ENCODE peak calls at places on chromosomes 16 and 17, in five cellular contexts. S is tibial nerve, O is AG10803, H is cardiac muscle cell, F is MCF 10A. R is an unnamed sample.

GRCh38 chr17:67993153-67993997 is 2.9 kb downstream of the C17orf58 start:
- DNase-seq in H (peak; percentile 91), S (peak; percentile 68), F (peak; percentile 78), O (peak; percentile 85), R (no peak)

GRCh38 chr17:68705331-68706166 is 104.4 kb upstream of the FAM20A start:
- DNase-seq in H (no peak), S (no peak), F (no peak), O (peak; percentile 98), R (no peak)

GRCh38 chr17:74011963-74012362 is 191.5 kb upstream of the RPL38 start:
- DNase-seq in O (peak; percentile 31), S (no peak), H (no peak), F (no peak), R (peak; percentile 57)

GRCh38 chr17:8732406-8733065 is 12.1 kb downstream of the CCDC42 start:
- DNase-seq in S (no peak), F (no peak), O (peak; percentile 31), H (no peak), R (no peak)

GRCh38 chr16:54210437-54211081 is 76.0 kb downstream of the IRX3 start:
- DNase-seq in F (no peak), H (no peak), S (no peak), O (peak; percentile 10), R (no peak)

GRCh38 chr16:50169555-50170096 is 16.5 kb downstream of the TENT4B start:
- DNase-seq in O (no peak), F (no peak), S (no peak), H (peak; percentile 70), R (no peak)

GRCh38 chr17:59607817-59608403 is 11.8 kb upstream of the CLTC start:
- DNase-seq in S (no peak), F (peak; percentile 16), H (peak; percentile 19), O (no peak), R (no peak)

GRCh38 chr17:29145289-29146058 is 34.7 kb downstream of the MYO18A start:
- DNase-seq in S (no peak), O (peak; percentile 80), H (peak; percentile 82), F (peak; percentile 76), R (no peak)

GRCh38 chr17:57948555-57949420 is 6.4 kb downstream of the CUEDC1 start:
- DNase-seq in S (no peak), F (peak; percentile 88), H (no peak), O (peak; percentile 99), R (no peak)

GRCh38 chr17:82400830-82401229 is 17.3 kb upstream of the HEXD start:
- DNase-seq in O (peak; percentile 55), F (no peak), H (no peak), S (no peak), R (no peak)

GRCh38 chr16:30761427-30761927 is 385 bp downstream of the CFAP119 start:
- DNase-seq in H (peak; percentile 70), O (no peak), F (peak; percentile 29), S (no peak), R (no peak)

GRCh38 chr17:63855185-63855584 is 12.7 kb upstream of the SMARCD2 start:
- DNase-seq in S (no peak), H (no peak), O (no peak), F (no peak), R (no peak)

GRCh38 chr17:77382966-77383612 is 242.3 kb downstream of the SEC14L1 start:
- DNase-seq in O (peak; percentile 70), F (no peak), H (no peak), S (no peak), R (no peak)

GRCh38 chr17:57946798-57947358 is 8.3 kb downstream of the CUEDC1 start:
- DNase-seq in O (peak; percentile 63), S (no peak), F (peak; percentile 56), H (no peak), R (no peak)

GRCh38 chr17:11340798-11341197 is 99.8 kb downstream of the SHISA6 start:
- DNase-seq in H (no peak), O (no peak), F (no peak), S (no peak), R (no peak)

GRCh38 chr16:70774261-70774660 is 26.7 kb downstream of the VAC14 start:
- DNase-seq in O (no peak), S (no peak), F (no peak), H (no peak), R (no peak)

GRCh38 chr16:48054881-48055601 is 100.8 kb downstream of the ABCC12 start:
- DNase-seq in S (no peak), O (peak; percentile 63), F (peak; percentile 55), H (peak; percentile 48), R (no peak)

GRCh38 chr16:77780378-77780837 is 8.0 kb upstream of the VAT1L start:
- DNase-seq in S (no peak), O (peak; percentile 86), H (no peak), F (peak; percentile 78), R (no peak)

GRCh38 chr17:20142268-20142667 is 133.1 kb downstream of the SPECC1 start:
- DNase-seq in H (no peak), F (no peak), O (no peak), S (no peak), R (no peak)

GRCh38 chr16:29663020-29663828 is at the start of gene SPN:
- DNase-seq in H (peak; percentile 14), S (no peak), O (no peak), F (no peak), R (no peak)

GRCh38 chr17:28849281-28849680 is 5.5 kb upstream of the ERAL1 start:
- DNase-seq in H (peak; percentile 50), F (peak; percentile 24), O (no peak), S (no peak), R (no peak)

GRCh38 chr16:4471869-4472268 is 2.6 kb downstream of the NMRAL1 start:
- DNase-seq in S (no peak), F (no peak), H (no peak), O (no peak), R (no peak)

GRCh38 chr16:75566889-75567255 is 693 bp downstream of the GABARAPL2 start:
- DNase-seq in F (peak; percentile 4), S (no peak), O (no peak), H (peak; percentile 34), R (no peak)

GRCh38 chr16:75052481-75053211 is 53.8 kb downstream of the ZNRF1 start:
- DNase-seq in F (no peak), S (no peak), H (no peak), O (no peak), R (no peak)

GRCh38 chr17:4739122-4740024 is at the start of the genes CXCL16 and ZMYND15:
- DNase-seq in S (no peak), F (peak; percentile 49), O (peak; percentile 27), H (peak; percentile 46), R (peak; percentile 76)

GRCh38 chr17:57685499-57686132 is 59.5 kb downstream of the CCDC182 start:
- DNase-seq in O (no peak), H (no peak), S (no peak), F (no peak), R (no peak)

GRCh38 chr16:87178977-87179376 is 138.2 kb downstream of the C16orf95 start:
- DNase-seq in F (peak; percentile 71), O (peak; percentile 41), H (peak; percentile 30), S (no peak), R (no peak)

GRCh38 chr17:2398655-2399571 is 1.9 kb downstream of the MNT start:
- DNase-seq in H (peak; percentile 81), O (peak; percentile 73), S (peak; percentile 49), F (peak; percentile 84), R (no peak)

GRCh38 chr16:89656435-89657121 is 930 bp downstream of the CHMP1A start:
- DNase-seq in S (no peak), F (no peak), O (no peak), H (no peak), R (no peak)

DNA sequence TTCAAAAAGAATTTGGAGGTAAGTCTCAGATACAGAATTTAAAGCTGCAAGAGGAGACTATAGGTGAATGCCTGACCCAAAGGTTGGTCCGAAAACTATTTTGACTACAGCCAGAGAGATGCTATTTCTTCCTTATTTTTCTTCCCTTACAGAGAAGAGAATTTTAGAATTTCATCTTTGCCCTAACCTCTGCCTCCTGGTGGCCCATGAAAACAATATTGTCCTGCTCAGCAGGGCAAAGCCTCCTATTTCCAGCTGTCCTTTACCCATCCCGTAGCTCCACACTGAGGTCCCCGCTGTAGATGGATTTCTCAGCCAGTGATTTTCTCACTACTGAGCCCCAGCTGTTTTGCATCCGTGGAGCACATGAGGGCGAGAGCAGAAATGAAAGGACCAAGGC is 24.6 kb downstream of the HOXB1 start:
- DNase-seq in O (no peak), F (no peak), S (no peak), H (no peak), R (no peak)
- TF ChIP-seq CTCF in O (peak; percentile 35), F (no peak), S (no peak), H (no peak), R (no peak)

DNA sequence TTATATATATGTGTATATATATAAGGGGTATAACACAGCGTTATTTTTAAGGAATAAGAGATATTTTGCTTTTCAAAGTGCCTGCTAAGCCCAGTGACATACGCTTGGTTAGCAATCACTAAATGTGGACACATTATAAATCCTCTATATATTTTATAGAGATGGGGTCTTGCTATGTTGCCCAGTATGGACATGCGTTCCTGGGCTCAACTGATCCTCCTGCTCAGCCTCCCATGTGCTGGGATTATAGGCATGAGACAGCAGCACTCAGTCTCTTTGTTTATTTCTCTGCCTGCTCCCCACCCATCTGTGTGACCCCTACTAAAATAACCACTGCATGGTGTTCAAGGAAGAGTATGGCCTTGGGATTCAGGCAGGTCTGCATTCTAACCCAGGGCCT is 63.4 kb downstream of the XYLT1 start:
- DNase-seq in F (no peak), S (no peak), H (no peak), O (no peak), R (no peak)
- TF ChIP-seq CTCF in F (no peak), S (no peak), H (no peak), O (no peak), R (no peak)

GRCh38 chr16:67546761-67547422 is 15.4 kb upstream of the CTCF start:
- DNase-seq in O (peak; percentile 54), F (peak; percentile 75), H (peak; percentile 81), S (peak; percentile 48), R (peak; percentile 71)

GRCh38 chr16:67549240-67549639 is 13.1 kb upstream of the CTCF start:
- DNase-seq in S (no peak), F (no peak), H (no peak), O (no peak), R (no peak)

GRCh38 chr16:67549936-67550335 is 12.4 kb upstream of the CTCF start:
- DNase-seq in F (no peak), O (no peak), H (no peak), S (no peak), R (no peak)

GRCh38 chr16:67547423-67548264 is 14.7 kb upstream of the CTCF start:
- DNase-seq in O (no peak), S (no peak), F (no peak), H (no peak), R (no peak)

GRCh38 chr16:67548265-67549126 is 13.8 kb upstream of the CTCF start:
- DNase-seq in H (no peak), F (no peak), O (no peak), S (no peak), R (no peak)
- TF ChIP-seq CTCF in H (no peak), F (no peak), O (no peak), S (no peak), R (no peak)

GRCh38 chr16:20388854-20389253 is 15.7 kb downstream of the PDILT start:
- DNase-seq in F (no peak), O (no peak), H (no peak), S (no peak), R (no peak)

GRCh38 chr16:20383106-20384029 is 21.2 kb downstream of the PDILT start:
- DNase-seq in S (no peak), H (peak; percentile 81), F (peak; percentile 51), O (peak; percentile 60), R (no peak)

GRCh38 chr16:20382202-20382948 is 22.2 kb downstream of the PDILT start:
- DNase-seq in O (no peak), F (no peak), H (no peak), S (no peak), R (no peak)

GRCh38 chr16:20387978-20388377 is 16.6 kb downstream of the PDILT start:
- DNase-seq in F (no peak), S (no peak), O (no peak), H (no peak), R (no peak)

GRCh38 chr16:20385844-20386832 is 18.4 kb downstream of the PDILT start:
- DNase-seq in F (peak; percentile 52), H (peak; percentile 69), S (peak; percentile 25), O (peak; percentile 34), R (no peak)
- TF ChIP-seq CTCF in F (peak; percentile 84), H (peak; percentile 87), S (peak; percentile 75), O (peak; percentile 90), R (peak; percentile 66)

R was measured in D721Med.